ENCODE peak calls at places on chromosomes 13 and 19, in nine cellular contexts. P is fibroblast of villous mesenchyme, U is GM06990, Y is GM10248, X is neural progenitor cell, O is cardiac muscle cell, Z is AG09319, L is mammary epithelial cell, V is neural crest cell. R is an unnamed sample.
A peak's percentile ranks its signal among the peaks of the same experiment; 100 is the strongest.

GRCh38 chr13:20940083-20940482 is 37.5 kb upstream of the XPO4 start:
- DNase-seq in P (peak; percentile 93), U (no peak), Y (no peak), X (no peak), O (no peak), Z (peak; percentile 8), L (no peak), V (no peak), R (no peak)

GRCh38 chr19:7787141-7787540 is 24.1 kb downstream of the CLEC4M start:
- DNase-seq in P (no peak), U (no peak), Y (no peak), X (no peak), O (no peak), Z (no peak), L (no peak), V (no peak), R (no peak)

GRCh38 chr13:82962422-82962821 is 919.9 kb downstream of the SLITRK1 start:
- DNase-seq in P (no peak), U (no peak), Y (no peak), X (no peak), O (no peak), Z (no peak), L (no peak), V (no peak), R (no peak)

GRCh38 chr19:14061081-14061749 is 661 bp downstream of the PALM3 start:
- DNase-seq in P (no peak), U (no peak), Y (no peak), X (no peak), O (no peak), Z (no peak), L (no peak), V (no peak), R (no peak)

GRCh38 chr19:47210180-47210490 is 20.9 kb downstream of the BBC3 start:
- DNase-seq in P (no peak), U (no peak), Y (no peak), X (no peak), O (no peak), Z (no peak), L (no peak), V (no peak), R (no peak)

GRCh38 chr13:111609631-111610030 is 289.2 kb downstream of the TEX29 start:
- DNase-seq in P (no peak), U (no peak), Y (no peak), X (no peak), O (no peak), Z (no peak), L (no peak), V (no peak), R (no peak)

GRCh38 chr13:25068810-25069209 is 27.1 kb upstream of the PABPC3 start:
- DNase-seq in P (no peak), U (no peak), Y (no peak), X (no peak), O (no peak), Z (no peak), L (no peak), V (no peak), R (no peak)

GRCh38 chr19:47681388-47681787 is 31.8 kb upstream of the EHD2 start:
- DNase-seq in P (no peak), U (no peak), Y (no peak), X (no peak), O (no peak), Z (no peak), L (no peak), V (no peak), R (no peak)

GRCh38 chr19:35571406-35571965 is 8.0 kb upstream of the ATP4A start:
- DNase-seq in P (no peak), U (no peak), Y (no peak), X (no peak), O (no peak), Z (no peak), L (no peak), V (no peak), R (no peak)

GRCh38 chr19:8307400-8307964 is 676 bp downstream of the CD320 start:
- DNase-seq in P (no peak), U (no peak), Y (no peak), X (peak; percentile 49), O (no peak), Z (no peak), L (no peak), V (no peak), R (no peak)

GRCh38 chr19:1027953-1028902 is 1.8 kb downstream of the CNN2 start:
- DNase-seq in P (peak; percentile 98), U (peak; percentile 75), Y (peak; percentile 62), X (peak; percentile 94), O (peak; percentile 86), Z (peak; percentile 94), L (peak; percentile 79), V (no peak), R (peak; percentile 73)

GRCh38 chr19:13718733-13719132 is 45.6 kb upstream of the MRI1 start:
- DNase-seq in P (peak; percentile 35), U (no peak), Y (no peak), X (peak; percentile 71), O (peak; percentile 60), Z (peak; percentile 70), L (peak; percentile 61), V (no peak), R (no peak)

GRCh38 chr13:110251227-110251791 is 55.6 kb downstream of the COL4A1 start:
- DNase-seq in P (no peak), U (no peak), Y (no peak), X (no peak), O (no peak), Z (no peak), L (no peak), V (no peak), R (no peak)

GRCh38 chr13:110256126-110256905 is 50.6 kb downstream of the COL4A1 start:
- DNase-seq in P (no peak), U (no peak), Y (no peak), X (no peak), O (no peak), Z (no peak), L (no peak), V (no peak), R (no peak)

GRCh38 chr13:110257408-110257807 is 49.5 kb downstream of the COL4A1 start:
- DNase-seq in P (no peak), U (no peak), Y (no peak), X (no peak), O (no peak), Z (no peak), L (no peak), V (no peak), R (no peak)

GRCh38 chr13:110254751-110255553 is 52.0 kb downstream of the COL4A1 start:
- DNase-seq in P (peak; percentile 41), U (no peak), Y (no peak), X (no peak), O (no peak), Z (no peak), L (no peak), V (no peak), R (no peak)

GRCh38 chr13:110254151-110254679 is 52.7 kb downstream of the COL4A1 start:
- DNase-seq in P (peak; percentile 90), U (no peak), Y (no peak), X (no peak), O (no peak), Z (no peak), L (no peak), V (no peak), R (no peak)
- TF ChIP-seq CTCF in P (no peak), U (no peak), Y (no peak), X (no peak), O (no peak), Z (no peak), L (no peak), V (no peak), R (no peak)

GRCh38 chr19:56543776-56544175 is 5.0 kb downstream of the ZFP28 start:
- DNase-seq in P (no peak), U (no peak), Y (no peak), X (no peak), O (no peak), Z (no peak), L (no peak), V (no peak), R (no peak)

DNA sequence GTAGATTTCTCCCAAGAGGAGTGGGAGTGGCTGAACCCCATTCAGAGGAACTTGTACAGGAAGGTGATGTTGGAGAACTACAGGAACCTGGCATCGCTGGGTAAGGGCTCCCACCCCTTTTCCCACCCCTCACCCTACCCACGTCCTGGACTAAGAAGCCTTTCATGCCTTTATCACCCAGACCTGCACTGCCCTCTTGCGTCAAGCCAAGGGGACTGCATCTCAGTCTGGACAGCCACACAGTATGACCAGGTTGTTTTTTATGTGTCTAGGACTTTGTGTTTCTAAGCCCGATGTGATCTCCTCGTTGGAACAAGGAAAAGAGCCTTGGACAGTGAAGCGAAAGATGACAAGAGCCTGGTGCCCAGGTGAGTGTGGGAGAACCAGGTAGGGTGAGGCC is 8.8 kb downstream of the ZFP28 start:
- DNase-seq in P (no peak), U (no peak), Y (no peak), X (peak; percentile 6), O (no peak), Z (no peak), L (no peak), V (no peak), R (no peak)
- TF ChIP-seq CTCF in P (no peak), U (no peak), Y (no peak), X (peak; percentile 27), O (no peak), Z (no peak), L (peak; percentile 13), V (no peak), R (peak; percentile 3)

GRCh38 chr19:2885736-2886135 is 15.0 kb upstream of the ZNF57 start:
- DNase-seq in P (no peak), U (no peak), Y (no peak), X (no peak), O (no peak), Z (no peak), L (no peak), V (no peak), R (no peak)

GRCh38 chr19:2883686-2884439 is 16.7 kb downstream of the ZNF556 start:
- DNase-seq in P (no peak), U (no peak), Y (no peak), X (no peak), O (no peak), Z (no peak), L (no peak), V (no peak), R (no peak)

GRCh38 chr19:2888739-2889224 is 11.9 kb upstream of the ZNF57 start:
- DNase-seq in P (peak; percentile 34), U (no peak), Y (peak; percentile 67), X (no peak), O (no peak), Z (no peak), L (peak; percentile 65), V (no peak), R (no peak)

DNA sequence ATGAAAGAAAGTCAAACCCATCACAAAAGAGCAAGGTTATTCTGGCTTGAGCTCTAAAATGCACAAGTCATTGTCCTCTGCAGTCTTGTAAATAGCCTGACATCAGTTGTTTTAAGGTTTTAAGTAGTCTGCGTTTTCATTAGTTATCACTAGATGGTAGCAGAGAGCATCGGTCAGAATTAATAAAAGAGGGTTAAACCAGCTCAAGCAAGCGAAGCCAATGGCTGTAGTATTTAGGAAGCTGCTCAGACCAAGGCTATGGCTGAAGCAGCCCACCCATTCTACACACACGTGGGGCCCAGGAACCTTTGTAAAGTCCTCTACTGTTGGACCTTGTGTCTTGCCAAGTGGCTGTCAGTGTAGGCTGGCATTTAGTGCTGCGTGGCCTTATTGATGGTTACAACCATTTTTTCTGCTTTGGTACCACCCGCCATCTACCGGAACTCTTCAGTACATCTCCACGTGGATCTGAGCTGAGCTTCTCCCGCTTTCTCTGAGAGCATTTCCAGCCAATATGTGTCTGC is 13.3 kb upstream of the ZNF57 start:
- DNase-seq in P (peak; percentile 78), U (no peak), Y (peak; percentile 70), X (peak; percentile 66), O (peak; percentile 72), Z (peak; percentile 24), L (peak; percentile 66), V (no peak), R (peak; percentile 78)
- TF ChIP-seq CTCF in P (peak; percentile 71), U (peak; percentile 57), Y (peak; percentile 62), X (peak; percentile 66), O (peak; percentile 65), Z (peak; percentile 67), L (peak; percentile 66), V (peak; percentile 72), R (peak; percentile 30)

GRCh38 chr13:98483636-98484288 is 93.1 kb downstream of the STK24 start:
- DNase-seq in P (peak; percentile 72), U (no peak), Y (no peak), X (no peak), O (no peak), Z (no peak), L (no peak), V (no peak), R (no peak)
- TF ChIP-seq CTCF in P (no peak), U (no peak), Y (no peak), X (no peak), O (no peak), Z (no peak), L (no peak), V (no peak), R (no peak)

R was measured in GM13976.